ENCODE peak calls at places on chromosome 5, in five cellular contexts. J, A, T, O and C are unnamed samples.

GRCh38 chr5:83654427-83654994 is 66.1 kb downstream of the HAPLN1 start:
- DNase-seq in J (no peak), A (no peak), T (no peak), O (no peak), C (no peak)

GRCh38 chr5:158880514-158881001 is 219.2 kb downstream of the EBF1 start:
- DNase-seq in J (no peak), A (no peak), T (no peak), O (no peak), C (no peak)

GRCh38 chr5:60207031-60207430 is 313.5 kb upstream of the PDE4D start:
- DNase-seq in J (no peak), A (no peak), T (no peak), O (peak; percentile 40), C (no peak)

GRCh38 chr5:54761213-54761701 is 224.1 kb downstream of the ESM1 start:
- DNase-seq in J (peak; percentile 14), A (no peak), T (peak; percentile 31), O (no peak), C (no peak)

GRCh38 chr5:72723584-72723983 is 92.9 kb upstream of the TNPO1 start:
- DNase-seq in J (no peak), A (no peak), T (peak; percentile 44), O (no peak), C (no peak)

GRCh38 chr5:77208507-77209163 is 1.8 kb upstream of the PDE8B start:
- DNase-seq in J (no peak), A (no peak), T (no peak), O (no peak), C (no peak)

GRCh38 chr5:139601429-139601828 is 40.3 kb downstream of the UBE2D2 start:
- DNase-seq in J (no peak), A (no peak), T (no peak), O (no peak), C (no peak)

GRCh38 chr5:10985091-10985490 is 224.1 kb upstream of the DAP start:
- DNase-seq in J (no peak), A (no peak), T (no peak), O (no peak), C (no peak)

GRCh38 chr5:64165500-64166200 is at the start of gene RNF180:
- DNase-seq in J (peak; percentile 39), A (no peak), T (peak; percentile 21), O (no peak), C (peak; percentile 73)

GRCh38 chr5:170619869-170620268 is 116.0 kb downstream of the KCNIP1 start:
- DNase-seq in J (no peak), A (no peak), T (no peak), O (no peak), C (no peak)

GRCh38 chr5:94731471-94731870 is 113.0 kb downstream of the SLF1 start:
- DNase-seq in J (no peak), A (no peak), T (no peak), O (no peak), C (no peak)

GRCh38 chr5:137672001-137672400 is 63.9 kb downstream of the KLHL3 start:
- DNase-seq in J (no peak), A (no peak), T (no peak), O (no peak), C (no peak)

GRCh38 chr5:73418244-73418691 is 30.3 kb downstream of the FOXD1 start:
- DNase-seq in J (no peak), A (no peak), T (no peak), O (no peak), C (no peak)

GRCh38 chr5:9622891-9623547 is 7.1 kb downstream of the TAS2R1 start:
- DNase-seq in J (no peak), A (no peak), T (no peak), O (no peak), C (no peak)

GRCh38 chr5:134392301-134392700 is 19.4 kb downstream of the CDKN2AIPNL start:
- DNase-seq in J (no peak), A (no peak), T (no peak), O (no peak), C (no peak)

GRCh38 chr5:135934939-135935338 is 19.8 kb downstream of the LECT2 start:
- DNase-seq in J (no peak), A (no peak), T (no peak), O (no peak), C (no peak)

GRCh38 chr5:93107828-93108520 is 473.0 kb downstream of the NR2F1-AS1 start:
- DNase-seq in J (no peak), A (no peak), T (no peak), O (no peak), C (no peak)

GRCh38 chr5:95809414-95809960 is 13.0 kb downstream of the GLRX start:
- DNase-seq in J (peak; percentile 16), A (no peak), T (no peak), O (no peak), C (no peak)

GRCh38 chr5:127562252-127562651 is 44.8 kb downstream of the PRRC1 start:
- DNase-seq in J (peak; percentile 12), A (peak; percentile 16), T (peak; percentile 29), O (no peak), C (peak; percentile 30)

GRCh38 chr5:121668635-121669034 is 183.0 kb upstream of the FTMT start:
- DNase-seq in J (no peak), A (no peak), T (no peak), O (no peak), C (no peak)
- TF ChIP-seq MAX in J (no peak), A (no peak), T (no peak), O (no peak), C (no peak)

GRCh38 chr5:169592937-169593650 is 9.5 kb downstream of the SPDL1 start:
- DNase-seq in J (no peak), A (no peak), T (peak; percentile 92), O (no peak), C (no peak)
- TF ChIP-seq MAX in J (no peak), A (no peak), T (peak; percentile 66), O (no peak), C (no peak)

DNA sequence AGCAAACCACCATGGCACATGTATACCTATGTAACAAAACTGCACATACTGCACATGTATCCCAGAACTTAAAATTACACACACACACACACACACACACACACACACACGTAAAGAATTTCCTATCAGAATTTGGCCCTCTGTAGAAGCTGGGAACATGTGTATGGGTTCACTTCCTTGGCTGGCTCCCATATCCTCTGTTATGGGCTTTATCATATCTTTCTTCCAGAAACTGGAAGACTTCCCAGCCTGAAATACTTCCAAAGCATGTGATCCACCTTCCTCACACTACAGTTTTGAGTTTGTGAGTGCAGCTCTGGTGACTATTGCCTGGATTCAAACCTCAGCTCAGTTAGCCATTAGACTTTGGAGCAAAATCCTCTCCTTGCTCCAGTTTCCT is 78.6 kb upstream of the GDNF start:
- DNase-seq in J (no peak), A (no peak), T (no peak), O (no peak), C (no peak)
- TF ChIP-seq MAX in J (no peak), A (no peak), T (no peak), O (no peak), C (no peak)

GRCh38 chr5:144191998-144192397 is 21.3 kb downstream of the KCTD16 start:
- DNase-seq in J (peak; percentile 88), A (peak; percentile 42), T (peak; percentile 91), O (peak; percentile 73), C (no peak)
- TF ChIP-seq MAX in J (no peak), A (no peak), T (no peak), O (no peak), C (no peak)

GRCh38 chr5:125088522-125089105 is 342.2 kb upstream of the ZNF608 start:
- DNase-seq in J (no peak), A (no peak), T (no peak), O (no peak), C (no peak)

GRCh38 chr5:125093776-125094175 is 347.3 kb upstream of the ZNF608 start:
- DNase-seq in J (peak; percentile 90), A (no peak), T (peak; percentile 12), O (no peak), C (no peak)
- TF ChIP-seq MAX in J (no peak), A (no peak), T (no peak), O (no peak), C (no peak)

DNA sequence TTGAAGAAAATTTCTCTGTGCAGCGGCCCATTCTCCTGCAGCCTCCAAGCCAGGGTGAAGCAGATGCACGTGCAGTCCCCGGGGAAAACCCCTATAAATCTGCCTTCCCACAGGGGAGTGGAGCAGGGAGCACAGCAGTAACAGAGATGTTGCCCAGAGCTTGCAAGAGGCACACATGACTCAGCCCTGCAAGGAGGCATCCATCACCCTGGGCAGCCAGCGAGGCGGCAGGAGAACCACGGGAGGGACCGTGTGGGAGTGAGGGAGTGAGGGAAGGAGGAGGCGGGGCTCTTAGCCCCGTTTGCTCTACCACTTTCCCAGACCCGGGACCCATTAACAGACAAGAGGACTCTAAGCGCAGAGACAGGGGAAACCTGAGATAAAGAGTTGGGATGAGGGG is 96.2 kb upstream of the ARAP3 start:
- DNase-seq in J (no peak), A (no peak), T (peak; percentile 17), O (no peak), C (no peak)
- TF ChIP-seq MAX in J (no peak), A (no peak), T (no peak), O (no peak), C (no peak)